ENCODE peak calls at places on chromosomes 3 and 15, in six cellular contexts. L is mammary epithelial cell, G is fibroblast of pulmonary artery, X is astrocyte, T is IMR-90, U is ascending aorta. J is an unnamed sample.
A peak's percentile ranks its signal among the peaks of the same experiment; 100 is the strongest.

GRCh38 chr3:155173771-155174170 is 93.7 kb downstream of the MME start:
- DNase-seq in L (no peak), G (no peak), X (no peak), T (no peak), U (no peak), J (no peak)

GRCh38 chr15:58483316-58483715 is 51.5 kb downstream of the LIPC start:
- DNase-seq in L (no peak), G (no peak), X (no peak), T (no peak), U (no peak), J (no peak)

GRCh38 chr3:189981668-189982067 is 139.0 kb downstream of the P3H2 start:
- DNase-seq in L (peak; percentile 65), G (peak; percentile 83), X (peak; percentile 99), T (peak; percentile 89), U (peak; percentile 66), J (peak; percentile 38)

GRCh38 chr3:195102609-195103467 is 168.1 kb downstream of the XXYLT1 start:
- DNase-seq in L (peak; percentile 91), G (peak; percentile 99), X (peak; percentile 93), T (peak; percentile 98), U (no peak), J (no peak)

GRCh38 chr15:101156509-101157159 is 95.2 kb downstream of the CHSY1 start:
- DNase-seq in L (no peak), G (no peak), X (peak; percentile 43), T (peak; percentile 56), U (no peak), J (no peak)

GRCh38 chr15:57861039-57861638 is 154.6 kb downstream of the POLR2M start:
- DNase-seq in L (peak; percentile 61), G (peak; percentile 85), X (peak; percentile 35), T (peak; percentile 66), U (no peak), J (no peak)

GRCh38 chr15:27707216-27707710 is 391.9 kb downstream of the OCA2 start:
- DNase-seq in L (no peak), G (no peak), X (no peak), T (no peak), U (no peak), J (no peak)

GRCh38 chr15:71186267-71186666 is 71.0 kb downstream of the THSD4 start:
- DNase-seq in L (no peak), G (no peak), X (no peak), T (no peak), U (no peak), J (no peak)

GRCh38 chr3:51637941-51638471 is 33.0 kb upstream of the TEX264 start:
- DNase-seq in L (peak; percentile 53), G (peak; percentile 75), X (peak; percentile 15), T (peak; percentile 71), U (no peak), J (peak; percentile 17)

GRCh38 chr3:30454636-30455035 is 151.8 kb upstream of the TGFBR2 start:
- DNase-seq in L (no peak), G (no peak), X (no peak), T (no peak), U (no peak), J (no peak)

DNA sequence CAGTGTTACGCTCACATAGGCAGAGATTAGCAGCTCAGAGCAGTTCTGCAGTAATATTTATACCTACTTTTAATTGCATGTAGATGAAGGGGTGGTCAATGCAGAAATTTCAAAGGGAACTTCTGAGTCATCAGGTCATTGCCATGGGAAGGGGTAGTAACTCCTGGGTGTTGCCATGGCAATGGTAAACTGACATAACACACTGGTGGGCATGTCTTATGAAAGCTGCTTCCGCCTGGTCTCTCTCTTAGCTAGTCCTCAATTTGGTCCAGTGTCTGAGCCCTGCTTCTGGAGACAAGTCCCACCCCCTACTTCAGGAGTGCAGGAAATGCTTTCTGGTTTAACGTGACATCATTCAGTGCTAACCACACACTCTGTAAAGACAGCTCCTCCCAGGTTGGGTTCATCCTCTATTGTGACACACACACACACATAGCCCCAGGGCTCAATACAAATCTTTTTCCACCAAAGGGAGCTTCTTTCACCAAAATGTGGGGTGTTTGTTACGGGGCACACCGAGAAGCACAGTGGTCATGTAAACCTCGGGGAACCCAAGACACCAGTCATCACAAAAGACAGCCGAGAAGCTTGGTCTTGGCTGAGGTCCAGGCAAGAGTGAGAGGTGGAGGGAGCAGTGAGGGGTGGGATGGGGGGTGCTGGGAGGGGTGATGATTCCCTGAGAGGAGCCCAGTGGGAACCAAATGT is 74.5 kb downstream of the TLE3 start:
- DNase-seq in L (peak; percentile 89), G (peak; percentile 77), X (peak; percentile 92), T (peak; percentile 75), U (no peak), J (peak; percentile 50)
- H3K4me3 ChIP-seq in L (no peak overlapping the region), G (no peak overlapping the region), X (no peak overlapping the region), T (no peak overlapping the region), U (no peak overlapping the region), J (no peak overlapping the region)

GRCh38 chr3:133663569-133664313 is 2.0 kb upstream of the TOPBP1 start:
- DNase-seq in L (peak; percentile 33), G (peak; percentile 58), X (peak; percentile 27), T (peak; percentile 55), U (no peak), J (no peak)
- TF ChIP-seq CTCF in L (peak; percentile 64), G (peak; percentile 66), X (peak; percentile 63), T (peak; percentile 55), U (peak; percentile 37), J (peak; percentile 27)

GRCh38 chr15:40105517-40106202 is 3.0 kb downstream of the BMF start:
- DNase-seq in L (no peak), G (no peak), X (no peak), T (no peak), U (no peak), J (no peak)
- H3K4me3 ChIP-seq in L (no peak overlapping the region), G (no peak overlapping the region), X (no peak overlapping the region), T (no peak overlapping the region), U (no peak overlapping the region), J (no peak overlapping the region)

GRCh38 chr3:9915252-9916141 is 1.4 kb upstream of the IL17RC start:
- DNase-seq in L (no peak), G (peak; percentile 61), X (peak; percentile 41), T (peak; percentile 52), U (peak; percentile 85), J (peak; percentile 50)
- TF ChIP-seq CTCF in L (no peak), G (peak; percentile 29), X (no peak), T (peak; percentile 53), U (peak; percentile 56), J (peak; percentile 73)

DNA sequence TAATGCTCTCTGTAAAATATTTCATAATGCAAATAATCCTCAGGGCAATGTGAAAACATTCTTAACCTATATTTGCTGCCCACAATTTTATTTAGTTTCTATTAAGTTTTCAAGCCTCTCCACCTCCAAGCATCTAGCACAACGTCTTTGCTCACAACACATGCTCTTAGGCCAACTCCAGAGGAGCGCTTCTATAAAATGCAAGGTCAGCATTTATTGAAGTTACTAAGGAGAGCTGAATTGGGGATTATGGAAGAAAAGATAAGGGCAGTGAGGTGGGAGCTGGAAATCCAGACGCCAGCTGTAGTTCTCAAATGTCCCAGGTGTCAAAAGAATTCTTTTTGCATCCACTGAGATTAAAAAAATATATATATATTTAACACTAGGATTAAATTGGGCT is 996 bp downstream of the RABL3 start:
- DNase-seq in L (no peak), G (no peak), X (no peak), T (no peak), U (no peak), J (no peak)
- H3K4me3 ChIP-seq in L (peak overlapping the region; percentile 6), G (peak overlapping the region; percentile 98), X (peak overlapping the region; percentile 97), T (no peak overlapping the region), U (peak overlapping the region; percentile 87), J (peak overlapping the region; percentile 73)

GRCh38 chr3:141940204-141940776 is 63.8 kb downstream of the ATP1B3 start:
- DNase-seq in L (peak; percentile 99), G (peak; percentile 63), X (peak; percentile 71), T (peak; percentile 68), U (no peak), J (no peak)

GRCh38 chr3:141941093-141941492 is 64.7 kb downstream of the ATP1B3 start:
- DNase-seq in L (no peak), G (no peak), X (no peak), T (no peak), U (no peak), J (no peak)

GRCh38 chr3:141942006-141942405 is 65.6 kb downstream of the ATP1B3 start:
- DNase-seq in L (no peak), G (no peak), X (no peak), T (no peak), U (no peak), J (no peak)

GRCh38 chr3:141938011-141938350 is 61.5 kb downstream of the ATP1B3 start:
- DNase-seq in L (no peak), G (no peak), X (no peak), T (no peak), U (no peak), J (no peak)

GRCh38 chr3:141939759-141940158 is 63.3 kb downstream of the ATP1B3 start:
- DNase-seq in L (no peak), G (no peak), X (no peak), T (no peak), U (no peak), J (no peak)
- TF ChIP-seq CTCF in L (no peak), G (no peak), X (no peak), T (no peak), U (no peak), J (no peak)

GRCh38 chr3:120090422-120090821 is 3.8 kb downstream of the GSK3B start:
- DNase-seq in L (no peak), G (no peak), X (no peak), T (no peak), U (no peak), J (no peak)
- H3K4me3 ChIP-seq in L (peak overlapping the region; percentile 88), G (peak overlapping the region; percentile 73), X (peak overlapping the region; percentile 92), T (peak overlapping the region; percentile 79), U (peak overlapping the region; percentile 69), J (peak overlapping the region; percentile 99)

DNA sequence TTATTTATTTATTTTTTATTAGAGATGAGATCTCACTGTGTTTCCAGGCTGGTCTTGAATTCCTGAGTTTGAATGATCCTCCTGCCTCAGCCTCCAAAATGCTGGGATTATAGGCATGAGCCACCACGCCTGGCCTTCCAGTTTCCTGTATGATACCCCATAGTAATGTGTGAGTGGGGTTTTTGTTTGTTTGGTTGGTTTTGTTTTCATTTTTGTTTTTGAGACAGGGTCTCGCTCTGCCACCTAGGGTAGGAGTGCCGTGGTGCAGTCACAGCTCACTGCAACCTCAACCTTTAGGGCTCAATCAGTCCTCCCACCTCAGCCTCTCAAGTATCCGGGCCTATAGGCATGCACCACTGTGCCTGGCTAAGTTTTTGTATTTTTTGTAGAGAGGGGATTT is 30.9 kb downstream of the GOLM2 start:
- DNase-seq in L (no peak), G (no peak), X (no peak), T (no peak), U (no peak), J (no peak)
- TF ChIP-seq CTCF in L (no peak), G (no peak), X (no peak), T (no peak), U (no peak), J (no peak)

J was measured in tibial nerve.